ENCODE peak calls at places on chromosome 10, in nine cellular contexts. S is body of pancreas, Y is right lobe of liver, C is prostate gland, O is uterus, A is ovary, N is K562, D is Peyer's patch, L is upper lobe of left lung. G is an unnamed sample. For H3K4me1 and H3K36me3, the result is how much of the 10 kb centered on the place peaks cover.

GRCh38 chr10:48470893-48471805 is 133.7 kb downstream of the ARHGAP22 start:
- DNase-seq in C (no peak), Y (no peak), L (no peak), S (no peak), A (peak), O (no peak), D (peak), N (peak), G (no peak)

GRCh38 chr10:132848951-132849545 is 63.1 kb upstream of the NKX6-2 start:
- DNase-seq in L (peak), Y (no peak), A (peak), S (no peak), N (no peak), D (no peak), O (no peak), C (no peak), G (no peak)

GRCh38 chr10:132606536-132607316 is 69.1 kb downstream of the INPP5A start:
- DNase-seq in A (peak), O (peak), D (no peak), N (no peak), Y (peak), S (no peak), L (peak), C (no peak), G (peak)

GRCh38 chr10:112000466-112000865 is 183.1 kb downstream of the GPAM start:
- DNase-seq in Y (no peak), S (peak), C (no peak), A (no peak), O (peak), N (no peak), L (no peak), D (no peak), G (no peak)

GRCh38 chr10:119706521-119707278 is 19.1 kb upstream of the INPP5F start:
- DNase-seq in Y (no peak), L (no peak), O (no peak), S (no peak), N (no peak), D (no peak), C (no peak), A (no peak), G (no peak)

GRCh38 chr10:20492447-20492846 is 404.7 kb downstream of the NEBL start:
- DNase-seq in C (no peak), A (no peak), L (no peak), S (no peak), N (no peak), O (no peak), Y (no peak), D (no peak), G (no peak)

GRCh38 chr10:29583674-29584073 is 51.1 kb downstream of the SVIL start:
- DNase-seq in C (no peak), L (no peak), N (no peak), Y (no peak), S (no peak), O (no peak), A (no peak), D (no peak), G (no peak)

GRCh38 chr10:9198611-9199010 is 1144.1 kb downstream of the GATA3 start:
- DNase-seq in L (no peak), N (no peak), O (no peak), C (no peak), Y (no peak), S (no peak), A (no peak), D (no peak), G (no peak)

GRCh38 chr10:69389827-69390490 is 26.8 kb downstream of the TACR2 start:
- DNase-seq in N (peak), O (no peak), D (no peak), L (no peak), C (peak), S (no peak), A (no peak), Y (no peak), G (no peak)

GRCh38 chr10:44822349-44822748 is 88.8 kb upstream of the TMEM72 start:
- DNase-seq in O (no peak), D (no peak), A (no peak), N (no peak), Y (no peak), L (no peak), S (no peak), C (no peak), G (no peak)

GRCh38 chr10:132556994-132557441 is 19.4 kb downstream of the INPP5A start:
- DNase-seq in N (no peak), O (peak), C (no peak), D (no peak), S (no peak), Y (no peak), L (no peak), A (no peak), G (no peak)

GRCh38 chr10:31602541-31603244 is 283.7 kb downstream of the ZEB1 start:
- DNase-seq in N (no peak), A (peak), O (peak), L (peak), Y (peak), D (peak), S (peak), C (peak), G (peak)

GRCh38 chr10:122468220-122468922 is 7.0 kb downstream of the HTRA1 start:
- DNase-seq in A (no peak), S (no peak), O (no peak), D (no peak), Y (no peak), L (no peak), C (no peak), N (no peak), G (peak)

GRCh38 chr10:33345236-33345635 is 10.8 kb upstream of the NRP1 start:
- DNase-seq in C (no peak), O (no peak), A (no peak), Y (no peak), D (no peak), L (no peak), N (no peak), S (no peak), G (no peak)

GRCh38 chr10:75654171-75654772 is 222.8 kb downstream of the LRMDA start:
- DNase-seq in C (no peak), L (no peak), S (no peak), O (no peak), Y (no peak), N (no peak), D (no peak), A (no peak), G (no peak)

GRCh38 chr10:12638103-12638502 is 288.8 kb downstream of the CAMK1D start:
- DNase-seq in S (no peak), Y (no peak), C (no peak), O (no peak), L (no peak), N (no peak), A (no peak), D (no peak), G (no peak)

GRCh38 chr10:63515002-63515763 is 6.0 kb upstream of the REEP3 start:
- DNase-seq in Y (no peak), N (no peak), S (no peak), D (no peak), A (no peak), O (no peak), L (no peak), C (no peak), G (no peak)

GRCh38 chr10:63520463-63521388 is 475 bp upstream of the REEP3 start:
- DNase-seq in S (peak), D (peak), O (peak), N (peak), Y (peak), L (peak), C (peak), A (no peak), G (peak)

GRCh38 chr10:63521389-63522128 is at the start of gene REEP3:
- DNase-seq in O (peak), D (peak), Y (peak), L (peak), A (peak), N (peak), S (peak), C (peak), G (peak)

GRCh38 chr10:63518690-63519288 is 2.4 kb upstream of the REEP3 start:
- DNase-seq in S (no peak), A (no peak), L (no peak), O (no peak), C (no peak), D (no peak), N (no peak), Y (no peak), G (no peak)

GRCh38 chr10:63516207-63516606 is 5.0 kb upstream of the REEP3 start:
- DNase-seq in L (no peak), O (no peak), C (no peak), D (no peak), Y (no peak), N (no peak), S (no peak), A (no peak), G (no peak)
- H3K4me1 ChIP-seq in L (under half), O (under half), C (under half), D (under half), Y (under half), N (under half), S (under half), A (under half), G (half or more)

DNA sequence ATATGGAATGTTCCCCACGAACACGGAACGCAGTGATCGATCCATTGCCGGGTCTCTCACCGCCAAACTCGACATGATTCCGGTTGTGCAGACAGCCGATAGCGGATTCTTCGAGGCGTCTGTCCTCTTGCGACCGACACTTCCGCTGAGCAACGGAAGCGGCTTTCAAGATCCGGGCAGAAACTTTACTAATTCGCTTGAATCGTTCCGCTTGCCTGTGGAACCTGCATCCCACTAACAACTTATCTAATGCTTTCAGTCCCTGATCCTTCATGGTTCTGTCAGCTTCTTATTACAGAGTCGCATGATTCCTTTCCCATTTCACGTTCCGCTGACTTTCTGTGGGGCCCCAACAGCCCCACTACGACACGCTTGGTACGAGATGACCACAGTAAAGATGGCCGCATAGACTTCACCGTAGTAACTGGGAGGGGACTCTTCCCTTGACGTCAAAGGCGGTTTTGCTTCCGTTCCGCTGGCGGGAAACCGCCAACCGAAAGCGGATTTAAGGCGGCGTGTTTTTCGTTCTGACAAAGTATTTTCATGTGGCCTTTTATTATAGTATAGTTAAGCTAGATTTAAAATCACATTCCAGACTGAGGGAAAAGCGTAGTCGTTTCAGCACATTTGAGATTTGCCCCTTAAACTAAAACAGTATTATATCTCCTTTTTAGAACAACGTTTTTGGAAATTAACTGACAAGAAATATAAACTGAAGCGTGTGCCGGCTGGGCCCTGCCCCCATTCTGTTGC is at the start of gene CSTF2T:
- DNase-seq in A (peak), N (peak), O (peak), C (peak), L (peak), D (peak), Y (peak), S (peak), G (peak)
- TF ChIP-seq POLR2A in A (peak), N (peak), O (peak), C (peak), L (peak), D (peak), Y (peak), S (no peak), G (peak)

GRCh38 chr10:100544950-100545349 is 9.2 kb downstream of the HIF1AN start:
- DNase-seq in N (no peak), S (no peak), Y (no peak), O (no peak), D (no peak), A (no peak), C (no peak), L (no peak), G (no peak)
- H3K36me3 ChIP-seq in N (half or more), S (under half), Y (under half), O (under half), D (under half), A (under half), C (under half), L (half or more), G (under half)

GRCh38 chr10:77925410-77925794 is 1.2 kb downstream of the DLG5 start:
- DNase-seq in S (peak), O (peak), D (no peak), L (no peak), A (peak), N (no peak), C (peak), Y (no peak), G (peak)

GRCh38 chr10:77920495-77920894 is 6.1 kb downstream of the DLG5 start:
- DNase-seq in D (no peak), Y (peak), S (no peak), O (no peak), L (no peak), C (no peak), A (no peak), N (no peak), G (no peak)

GRCh38 chr10:77921395-77921794 is 5.2 kb downstream of the DLG5 start:
- DNase-seq in N (no peak), L (no peak), S (no peak), A (no peak), O (no peak), Y (no peak), D (no peak), C (no peak), G (no peak)

GRCh38 chr10:77922055-77922454 is 4.5 kb downstream of the DLG5 start:
- DNase-seq in O (no peak), A (no peak), D (no peak), N (no peak), L (no peak), C (no peak), S (no peak), Y (no peak), G (no peak)

DNA sequence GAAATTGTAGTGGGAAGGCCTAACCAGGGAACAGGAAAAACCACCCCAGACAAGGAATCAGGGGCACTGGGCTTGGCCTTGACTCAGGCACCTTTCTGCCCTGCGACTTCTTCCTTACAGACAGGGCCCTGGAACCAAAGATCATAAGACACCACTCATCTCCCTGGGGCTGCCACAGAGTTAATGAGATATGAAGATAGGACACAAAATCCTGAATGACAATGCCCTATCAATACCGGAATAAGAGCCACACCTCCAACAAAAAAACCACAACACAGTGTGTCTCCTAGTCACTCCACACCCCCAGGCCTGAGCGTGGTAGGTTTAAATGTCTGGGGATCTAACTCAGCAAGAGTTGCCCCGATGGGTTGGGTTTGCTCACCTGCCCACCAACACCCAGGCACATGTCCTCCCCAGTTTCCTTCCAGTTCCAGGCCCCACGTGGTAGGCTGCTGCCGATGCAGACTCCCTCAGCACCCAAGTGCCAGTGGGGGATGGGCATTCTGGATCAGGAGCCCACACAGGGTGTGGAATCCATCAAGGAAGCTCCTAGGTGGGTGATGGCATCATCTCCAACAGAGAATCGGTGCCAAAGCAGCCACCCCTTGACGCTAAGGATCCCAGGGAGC is 3.9 kb downstream of the DLG5 start:
- DNase-seq in N (no peak), S (no peak), D (no peak), C (no peak), A (no peak), O (no peak), L (no peak), Y (no peak), G (no peak)
- H3K4me1 ChIP-seq in N (under half), S (under half), D (under half), C (under half), A (under half), O (under half), L (under half), Y (under half), G (half or more)

GRCh38 chr10:103916254-103916653 is 1.7 kb downstream of the STN1 start:
- DNase-seq in C (no peak), Y (no peak), D (no peak), L (no peak), O (peak), N (no peak), S (no peak), A (no peak), G (no peak)

GRCh38 chr10:103917326-103918052 is 495 bp downstream of the STN1 start:
- DNase-seq in C (no peak), N (no peak), O (peak), D (peak), S (peak), L (peak), Y (no peak), A (no peak), G (peak)

GRCh38 chr10:103919648-103920025 is 1.7 kb upstream of the STN1 start:
- DNase-seq in L (no peak), Y (no peak), S (no peak), D (no peak), A (no peak), C (no peak), O (no peak), N (no peak), G (no peak)

GRCh38 chr10:103916901-103917300 is 1.1 kb downstream of the STN1 start:
- DNase-seq in N (no peak), D (no peak), Y (no peak), O (no peak), L (no peak), C (no peak), A (no peak), S (peak), G (no peak)

DNA sequence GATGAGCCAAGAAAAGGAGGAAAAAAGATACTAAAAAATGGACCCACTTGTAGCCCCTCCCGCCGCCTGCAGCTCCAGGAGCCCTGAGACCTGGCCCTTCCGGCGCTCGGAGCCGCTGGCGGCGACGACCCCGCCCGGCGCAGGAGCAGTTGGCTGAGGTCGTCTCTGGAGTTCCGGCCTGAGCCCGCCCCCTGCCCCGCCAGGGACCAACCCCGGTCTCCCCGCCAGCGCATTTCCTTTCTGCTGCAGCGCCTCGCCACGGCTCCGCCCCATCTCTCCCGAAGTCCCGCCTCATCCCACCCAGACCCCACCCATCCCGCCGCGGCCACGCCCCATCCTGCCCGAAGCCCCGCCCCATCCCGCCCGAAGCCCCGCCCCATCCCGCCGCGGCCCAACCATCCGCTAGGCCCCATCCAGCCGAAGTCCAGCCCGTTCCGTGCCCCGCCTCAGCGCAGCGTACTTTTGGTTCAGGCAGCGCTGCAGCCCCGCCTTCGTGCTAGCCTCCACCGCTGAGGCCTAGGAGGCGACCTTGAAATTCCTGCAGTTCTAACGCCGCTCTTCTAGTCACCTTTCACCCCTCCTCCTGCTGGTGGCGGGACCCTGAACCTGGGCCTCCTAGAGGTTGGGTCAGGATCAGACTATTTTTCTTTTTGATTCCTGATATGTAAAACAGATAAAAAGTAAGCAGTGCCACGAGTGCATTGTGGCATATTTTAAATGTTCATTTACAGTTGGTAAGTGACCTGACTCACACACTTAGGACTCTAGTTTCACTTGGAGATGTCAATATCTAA is at the start of gene STN1:
- DNase-seq in Y (peak), A (peak), S (peak), C (peak), D (peak), L (peak), N (peak), O (peak), G (peak)
- TF ChIP-seq POLR2A in Y (peak), A (peak), S (peak), C (peak), D (peak), L (peak), N (peak), O (peak), G (peak)

G was measured in adrenal gland.